ENCODE peak calls at places on chromosomes 4 and X, in four cellular contexts. One of them, this sample, is unnamed.

GRCh38 chr4:149343614-149344013 is 472.0 kb downstream of the IQCM start:
- DNase-seq in brain microvascular endothelial cell: no peak
- DNase-seq in OCI-LY7: no peak
- DNase-seq in HepG2: no peak
- DNase-seq in this sample: no peak

GRCh38 chr4:56656346-56656643 is 24.8 kb downstream of the HOPX start:
- DNase-seq in brain microvascular endothelial cell: no peak
- DNase-seq in OCI-LY7: no peak
- DNase-seq in HepG2: no peak
- DNase-seq in this sample: no peak

GRCh38 chrX:151985955-151986354 is 11.5 kb upstream of the GABRE start:
- DNase-seq in brain microvascular endothelial cell: peak; percentile 60
- DNase-seq in OCI-LY7: no peak
- DNase-seq in HepG2: peak; percentile 81
- DNase-seq in this sample: peak; percentile 31

GRCh38 chrX:19595036-19595435 is 79.7 kb upstream of the MAP3K15 start:
- DNase-seq in brain microvascular endothelial cell: no peak
- DNase-seq in OCI-LY7: no peak
- DNase-seq in HepG2: no peak
- DNase-seq in this sample: no peak

GRCh38 chrX:42732506-42732905 is 45.5 kb downstream of the PPP1R2C start:
- DNase-seq in brain microvascular endothelial cell: peak; percentile 14
- DNase-seq in OCI-LY7: no peak
- DNase-seq in HepG2: no peak
- DNase-seq in this sample: peak; percentile 26

GRCh38 chr4:100516225-100516624 is 1.6 kb downstream of the EMCN start:
- DNase-seq in brain microvascular endothelial cell: no peak
- DNase-seq in OCI-LY7: no peak
- DNase-seq in HepG2: no peak
- DNase-seq in this sample: no peak

GRCh38 chr4:86506591-86506990 is 87.5 kb upstream of the PTPN13 start:
- DNase-seq in brain microvascular endothelial cell: no peak
- DNase-seq in OCI-LY7: no peak
- DNase-seq in HepG2: no peak
- DNase-seq in this sample: no peak

GRCh38 chr4:25842229-25842840 is 20.5 kb downstream of the SEL1L3 start:
- DNase-seq in brain microvascular endothelial cell: no peak
- DNase-seq in OCI-LY7: peak; percentile 72
- DNase-seq in HepG2: no peak
- DNase-seq in this sample: no peak

GRCh38 chr4:139934786-139935330 is 219.1 kb downstream of the MAML3 start:
- DNase-seq in brain microvascular endothelial cell: no peak
- DNase-seq in OCI-LY7: no peak
- DNase-seq in HepG2: no peak
- DNase-seq in this sample: no peak

GRCh38 chr4:6250235-6250983 is 19.2 kb upstream of the WFS1 start:
- DNase-seq in brain microvascular endothelial cell: peak; percentile 43
- DNase-seq in OCI-LY7: peak; percentile 72
- DNase-seq in HepG2: peak; percentile 67
- DNase-seq in this sample: no peak

DNA sequence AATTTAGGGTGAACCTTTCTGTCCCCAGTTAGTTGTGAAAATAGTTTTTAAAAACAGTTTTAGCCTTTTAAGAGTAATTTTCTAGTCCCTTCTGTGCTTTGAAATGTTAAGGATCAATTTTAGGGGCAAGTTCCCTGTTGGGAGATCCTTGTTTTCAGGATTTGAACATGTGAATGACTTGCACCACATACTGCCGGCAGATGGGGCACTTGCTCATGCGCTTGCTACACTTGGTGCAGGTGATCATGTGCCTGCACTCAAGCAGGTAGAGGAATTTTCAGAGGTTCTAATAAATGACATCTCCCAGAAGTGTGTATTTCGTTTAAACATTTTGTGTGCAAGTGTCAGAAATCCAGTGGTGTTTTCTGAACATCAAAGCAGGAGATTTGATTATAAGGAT is 195.9 kb downstream of the CHM start:
- DNase-seq in brain microvascular endothelial cell: no peak
- DNase-seq in OCI-LY7: no peak
- DNase-seq in HepG2: peak; percentile 14
- DNase-seq in this sample: no peak
- H3K36me3 ChIP-seq in brain microvascular endothelial cell: no peaks in the 10 kb centered on the region
- H3K36me3 ChIP-seq in OCI-LY7: no peaks in the 10 kb centered on the region
- H3K36me3 ChIP-seq in HepG2: no peaks in the 10 kb centered on the region
- H3K36me3 ChIP-seq in this sample: no peaks in the 10 kb centered on the region

GRCh38 chr4:38129452-38129830 is 169.2 kb downstream of the PTTG2 start:
- DNase-seq in brain microvascular endothelial cell: no peak
- DNase-seq in OCI-LY7: no peak
- DNase-seq in HepG2: no peak
- DNase-seq in this sample: no peak
- H3K4me3 ChIP-seq in brain microvascular endothelial cell: no peak overlapping the region
- H3K4me3 ChIP-seq in OCI-LY7: no peak overlapping the region
- H3K4me3 ChIP-seq in HepG2: no peak overlapping the region
- H3K4me3 ChIP-seq in this sample: no peak overlapping the region

GRCh38 chrX:1477801-1478458 is 25.2 kb upstream of the ASMTL start:
- DNase-seq in brain microvascular endothelial cell: no peak
- DNase-seq in OCI-LY7: no peak
- DNase-seq in HepG2: no peak
- DNase-seq in this sample: no peak
- H3K36me3 ChIP-seq in brain microvascular endothelial cell: no peaks in the 10 kb centered on the region
- H3K36me3 ChIP-seq in OCI-LY7: peaks cover 76% of the 10 kb centered on the region
- H3K36me3 ChIP-seq in HepG2: no peaks in the 10 kb centered on the region
- H3K36me3 ChIP-seq in this sample: no peaks in the 10 kb centered on the region

DNA sequence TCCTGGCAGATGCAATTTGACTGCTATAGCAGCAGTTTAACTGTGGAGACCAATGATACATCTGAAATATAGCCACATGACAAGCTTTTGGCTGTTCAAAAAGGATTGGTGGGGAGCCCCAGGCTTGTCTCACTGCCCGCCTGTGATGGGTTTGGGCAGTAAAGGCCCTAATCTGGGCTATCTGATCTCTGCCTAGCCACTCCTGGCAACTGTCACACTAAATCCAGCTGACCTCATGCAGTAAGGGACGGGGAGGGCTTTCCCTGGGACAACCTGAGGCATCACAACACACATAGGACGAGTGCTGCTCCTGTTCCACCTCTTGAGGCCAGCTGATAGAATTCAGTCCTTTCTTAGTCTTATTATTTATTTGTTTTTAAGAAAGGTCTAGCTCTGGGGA is 56.2 kb downstream of the CCDC158 start:
- DNase-seq in brain microvascular endothelial cell: no peak
- DNase-seq in OCI-LY7: no peak
- DNase-seq in HepG2: no peak
- DNase-seq in this sample: no peak
- H3K4me3 ChIP-seq in brain microvascular endothelial cell: no peak overlapping the region
- H3K4me3 ChIP-seq in OCI-LY7: no peak overlapping the region
- H3K4me3 ChIP-seq in HepG2: no peak overlapping the region
- H3K4me3 ChIP-seq in this sample: no peak overlapping the region

GRCh38 chr4:102823897-102824296 is 3.5 kb downstream of the UBE2D3 start:
- DNase-seq in brain microvascular endothelial cell: no peak
- DNase-seq in OCI-LY7: no peak
- DNase-seq in HepG2: no peak
- DNase-seq in this sample: no peak
- H3K36me3 ChIP-seq in brain microvascular endothelial cell: peaks cover 7% of the 10 kb centered on the region
- H3K36me3 ChIP-seq in OCI-LY7: peaks cover 78% of the 10 kb centered on the region
- H3K36me3 ChIP-seq in HepG2: peaks cover 11% of the 10 kb centered on the region
- H3K36me3 ChIP-seq in this sample: peaks cover 64% of the 10 kb centered on the region

DNA sequence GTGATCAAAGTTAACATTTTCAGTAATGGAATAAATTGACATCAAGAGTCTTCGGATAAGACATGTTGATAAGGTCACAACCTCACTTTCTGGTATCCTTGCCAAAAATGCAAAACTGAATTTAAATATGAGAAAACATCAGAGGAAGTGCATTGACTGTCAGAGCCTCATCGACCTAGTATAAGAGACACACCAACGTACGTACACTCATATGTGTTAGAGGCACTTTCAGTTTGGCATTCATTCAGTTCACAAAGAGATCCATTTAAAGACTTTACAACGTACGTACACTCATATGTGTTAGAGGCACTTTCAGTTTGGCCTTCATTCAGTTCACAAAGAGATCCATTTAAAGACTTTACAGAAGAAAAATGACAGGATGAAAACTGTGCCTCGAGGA is 280.3 kb downstream of the INPP4B start:
- DNase-seq in brain microvascular endothelial cell: no peak
- DNase-seq in OCI-LY7: no peak
- DNase-seq in HepG2: no peak
- DNase-seq in this sample: no peak
- H3K4me3 ChIP-seq in brain microvascular endothelial cell: no peak overlapping the region
- H3K4me3 ChIP-seq in OCI-LY7: no peak overlapping the region
- H3K4me3 ChIP-seq in HepG2: no peak overlapping the region
- H3K4me3 ChIP-seq in this sample: no peak overlapping the region